ENCODE peak calls at places on chromosomes 3 and 15, in ten cellular contexts. I is SK-N-SH, H is sigmoid colon, G is stomach, B is ovary, O is A549, U is tibial nerve, W is suprapubic skin, J is GM12878, Y is esophagus muscularis mucosa. R is an unnamed sample. For H3K4me1, the result is how much of the 10 kb centered on the place peaks cover.

GRCh38 chr15:89003865-89004725 is 84.2 kb upstream of the ABHD2 start:
- DNase-seq in I (peak), H (no peak), G (no peak), B (no peak), O (peak), U (no peak), W (peak), J (no peak), Y (no peak), R (no peak)

GRCh38 chr3:36864180-36865053 is 80.4 kb downstream of the TRANK1 start:
- DNase-seq in I (no peak), H (no peak), G (no peak), B (no peak), O (no peak), U (no peak), W (no peak), J (no peak), Y (no peak), R (no peak)

GRCh38 chr3:59818033-59818936 is 768.5 kb upstream of the CFAP20DC start:
- DNase-seq in I (no peak), H (peak), G (peak), B (peak), O (peak), U (peak), W (peak), J (no peak), Y (peak), R (peak)

GRCh38 chr15:47443839-47444238 is 273.5 kb upstream of the SEMA6D start:
- DNase-seq in I (no peak), H (no peak), G (no peak), B (no peak), O (no peak), U (no peak), W (no peak), J (no peak), Y (no peak), R (no peak)

GRCh38 chr15:76169792-76170425 is 110.1 kb downstream of the TMEM266 start:
- DNase-seq in I (no peak), H (no peak), G (no peak), B (no peak), O (no peak), U (no peak), W (no peak), J (no peak), Y (no peak), R (no peak)

GRCh38 chr3:53196575-53197407 is 35.8 kb downstream of the PRKCD start:
- DNase-seq in I (peak), H (no peak), G (no peak), B (no peak), O (no peak), U (peak), W (no peak), J (peak), Y (no peak), R (peak)

GRCh38 chr15:41022487-41023090 is 69.3 kb downstream of the CHAC1 start:
- DNase-seq in I (peak), H (no peak), G (peak), B (no peak), O (peak), U (peak), W (no peak), J (peak), Y (no peak), R (peak)

GRCh38 chr3:16536344-16536663 is 22.8 kb upstream of the RFTN1 start:
- DNase-seq in I (no peak), H (no peak), G (no peak), B (no peak), O (no peak), U (no peak), W (no peak), J (no peak), Y (no peak), R (no peak)

GRCh38 chr3:14921034-14921616 is 26.3 kb upstream of the NR2C2 start:
- DNase-seq in I (peak), H (peak), G (peak), B (peak), O (peak), U (peak), W (peak), J (no peak), Y (peak), R (peak)

GRCh38 chr3:193780810-193781472 is 187.9 kb downstream of the OPA1 start:
- DNase-seq in I (peak), H (peak), G (peak), B (peak), O (peak), U (peak), W (peak), J (no peak), Y (no peak), R (peak)

GRCh38 chr3:127159547-127159946 is 33.4 kb upstream of the PRR23E start:
- DNase-seq in I (no peak), H (no peak), G (no peak), B (no peak), O (no peak), U (no peak), W (no peak), J (no peak), Y (no peak), R (no peak)

GRCh38 chr3:197186887-197187588 is 111.4 kb downstream of the DLG1 start:
- DNase-seq in I (peak), H (no peak), G (no peak), B (no peak), O (peak), U (peak), W (no peak), J (peak), Y (no peak), R (no peak)

GRCh38 chr3:11167590-11167989 is 13.3 kb downstream of the HRH1 start:
- DNase-seq in I (no peak), H (peak), G (no peak), B (no peak), O (no peak), U (no peak), W (no peak), J (no peak), Y (no peak), R (no peak)

GRCh38 chr3:175149675-175150074 is 290.5 kb downstream of the NAALADL2 start:
- DNase-seq in I (no peak), H (no peak), G (peak), B (no peak), O (no peak), U (no peak), W (no peak), J (peak), Y (no peak), R (peak)

GRCh38 chr3:130529816-130530215 is 12.8 kb downstream of the COL6A6 start:
- DNase-seq in I (no peak), H (no peak), G (no peak), B (no peak), O (no peak), U (no peak), W (no peak), J (no peak), Y (no peak), R (no peak)

GRCh38 chr3:152219225-152219624 is 49.5 kb upstream of the MBNL1 start:
- DNase-seq in I (no peak), H (no peak), G (no peak), B (no peak), O (no peak), U (no peak), W (no peak), J (no peak), Y (no peak), R (no peak)

GRCh38 chr15:80721476-80721875 is 26.4 kb downstream of the ABHD17C start:
- DNase-seq in I (no peak), H (no peak), G (no peak), B (no peak), O (no peak), U (no peak), W (no peak), J (no peak), Y (no peak), R (no peak)

GRCh38 chr15:33310481-33311311 is at the start of gene RYR3:
- DNase-seq in I (peak), H (peak), G (no peak), B (no peak), O (no peak), U (no peak), W (no peak), J (no peak), Y (peak), R (no peak)

GRCh38 chr15:70121656-70122297 is 24.1 kb upstream of the TLE3 start:
- DNase-seq in I (no peak), H (peak), G (peak), B (peak), O (no peak), U (peak), W (peak), J (no peak), Y (peak), R (peak)

GRCh38 chr3:86865506-86865905 is 125.4 kb downstream of the VGLL3 start:
- DNase-seq in I (no peak), H (no peak), G (no peak), B (no peak), O (no peak), U (no peak), W (no peak), J (no peak), Y (no peak), R (no peak)

GRCh38 chr3:40989141-40990061 is 209.9 kb upstream of the CTNNB1 start:
- DNase-seq in I (no peak), H (no peak), G (no peak), B (no peak), O (no peak), U (no peak), W (no peak), J (no peak), Y (no peak), R (no peak)

GRCh38 chr3:2659896-2660295 is 450.3 kb downstream of the IL5RA start:
- DNase-seq in I (no peak), H (no peak), G (no peak), B (no peak), O (no peak), U (no peak), W (no peak), J (no peak), Y (no peak), R (no peak)

GRCh38 chr15:55824857-55825613 is 82.1 kb upstream of the PRTG start:
- DNase-seq in I (no peak), H (no peak), G (no peak), B (no peak), O (no peak), U (no peak), W (no peak), J (no peak), Y (no peak), R (no peak)
- TF ChIP-seq CTCF in I (no peak), H (no peak), G (no peak), B (no peak), O (no peak), U (no peak), W (no peak), J (no peak), Y (no peak), R (no peak)

DNA sequence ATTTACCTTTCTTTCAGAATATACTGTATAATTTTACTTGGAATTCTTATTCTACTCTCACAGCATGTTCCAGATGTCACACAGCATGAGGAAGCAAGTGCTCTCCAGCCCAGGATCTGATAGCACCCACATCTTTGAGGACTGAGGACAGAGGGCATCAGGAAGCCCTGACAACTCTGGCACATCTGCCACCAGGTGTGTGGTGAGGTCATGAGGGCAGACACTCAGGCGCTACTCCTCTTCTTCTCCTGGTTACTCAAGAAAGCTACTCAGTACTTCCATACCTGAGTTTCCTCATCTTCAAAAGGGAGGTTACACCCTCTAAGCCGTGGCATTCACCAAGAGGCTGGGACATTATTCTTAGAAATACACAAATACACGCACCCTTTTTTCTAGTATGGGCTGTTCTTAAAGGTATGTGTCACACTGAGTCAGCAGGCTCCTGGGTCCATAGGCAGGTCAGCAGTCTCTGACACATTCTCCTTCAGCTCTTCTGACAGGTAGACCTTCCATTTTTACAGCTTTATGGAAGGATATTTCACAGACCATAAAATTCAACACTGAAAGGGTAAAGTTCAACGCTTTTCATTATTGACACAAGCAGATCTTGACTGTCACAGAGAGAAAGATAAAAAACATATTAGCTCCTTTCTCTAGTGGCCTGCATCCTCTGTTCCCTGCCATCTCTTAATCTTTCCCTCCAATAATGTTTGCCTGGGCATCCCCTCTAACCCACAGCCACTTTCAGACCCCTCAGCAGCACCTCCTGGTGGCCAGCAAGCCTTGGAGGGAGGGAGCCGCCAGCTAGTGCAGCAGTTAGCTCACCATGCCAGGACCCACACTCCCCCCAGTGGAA is 103.2 kb upstream of the TJP1 start:
- DNase-seq in I (peak), H (peak), G (peak), B (peak), O (peak), U (peak), W (no peak), J (no peak), Y (no peak), R (peak)
- TF ChIP-seq EP300 in I (no peak), H (no peak), G (no peak), B (no peak), O (peak), U (peak), W (no peak), J (no peak), Y (no peak), R (no peak)

GRCh38 chr15:35306361-35306981 is 221.4 kb upstream of the NANOGP8 start:
- DNase-seq in I (no peak), H (no peak), G (no peak), B (no peak), O (no peak), U (no peak), W (no peak), J (no peak), Y (no peak), R (peak)
- H3K4me1 ChIP-seq in I (under half), H (half or more), G (under half), B (under half), O (under half), U (under half), W (under half), J (under half), Y (under half), R (half or more)

GRCh38 chr3:133168025-133168401 is 129.8 kb downstream of the TMEM108 start:
- DNase-seq in I (no peak), H (no peak), G (no peak), B (no peak), O (no peak), U (no peak), W (no peak), J (no peak), Y (no peak), R (no peak)
- TF ChIP-seq CTCF in I (peak), H (no peak), G (no peak), B (no peak), O (no peak), U (no peak), W (no peak), J (no peak), Y (no peak), R (no peak)

GRCh38 chr3:66450389-66451022 is 50.3 kb downstream of the LRIG1 start:
- DNase-seq in I (no peak), H (peak), G (peak), B (peak), O (no peak), U (peak), W (no peak), J (no peak), Y (no peak), R (peak)

GRCh38 chr3:66454464-66454859 is 46.4 kb downstream of the LRIG1 start:
- DNase-seq in I (no peak), H (no peak), G (no peak), B (no peak), O (no peak), U (no peak), W (no peak), J (no peak), Y (no peak), R (no peak)

GRCh38 chr3:66449411-66449931 is 51.4 kb downstream of the LRIG1 start:
- DNase-seq in I (no peak), H (peak), G (peak), B (no peak), O (no peak), U (no peak), W (no peak), J (no peak), Y (no peak), R (no peak)

GRCh38 chr3:66453525-66454463 is 47.0 kb downstream of the LRIG1 start:
- DNase-seq in I (no peak), H (no peak), G (no peak), B (no peak), O (no peak), U (no peak), W (no peak), J (no peak), Y (no peak), R (no peak)

GRCh38 chr3:66452247-66453040 is 48.4 kb downstream of the LRIG1 start:
- DNase-seq in I (peak), H (no peak), G (no peak), B (no peak), O (no peak), U (peak), W (no peak), J (no peak), Y (no peak), R (no peak)
- TF ChIP-seq EP300 in I (peak), H (no peak), G (no peak), B (no peak), O (no peak), U (peak), W (no peak), J (no peak), Y (no peak), R (no peak)

GRCh38 chr15:66751579-66751978 is 49.5 kb downstream of the SMAD6 start:
- DNase-seq in I (no peak), H (peak), G (peak), B (peak), O (no peak), U (no peak), W (no peak), J (no peak), Y (no peak), R (no peak)
- H3K4me1 ChIP-seq in I (under half), H (under half), G (half or more), B (under half), O (half or more), U (under half), W (under half), J (under half), Y (half or more), R (under half)

GRCh38 chr3:114155370-114155821 is 23.5 kb downstream of the DRD3 start:
- DNase-seq in I (peak), H (no peak), G (no peak), B (no peak), O (peak), U (peak), W (no peak), J (no peak), Y (peak), R (peak)
- TF ChIP-seq CTCF in I (peak), H (no peak), G (peak), B (no peak), O (peak), U (no peak), W (no peak), J (peak), Y (no peak), R (no peak)

DNA sequence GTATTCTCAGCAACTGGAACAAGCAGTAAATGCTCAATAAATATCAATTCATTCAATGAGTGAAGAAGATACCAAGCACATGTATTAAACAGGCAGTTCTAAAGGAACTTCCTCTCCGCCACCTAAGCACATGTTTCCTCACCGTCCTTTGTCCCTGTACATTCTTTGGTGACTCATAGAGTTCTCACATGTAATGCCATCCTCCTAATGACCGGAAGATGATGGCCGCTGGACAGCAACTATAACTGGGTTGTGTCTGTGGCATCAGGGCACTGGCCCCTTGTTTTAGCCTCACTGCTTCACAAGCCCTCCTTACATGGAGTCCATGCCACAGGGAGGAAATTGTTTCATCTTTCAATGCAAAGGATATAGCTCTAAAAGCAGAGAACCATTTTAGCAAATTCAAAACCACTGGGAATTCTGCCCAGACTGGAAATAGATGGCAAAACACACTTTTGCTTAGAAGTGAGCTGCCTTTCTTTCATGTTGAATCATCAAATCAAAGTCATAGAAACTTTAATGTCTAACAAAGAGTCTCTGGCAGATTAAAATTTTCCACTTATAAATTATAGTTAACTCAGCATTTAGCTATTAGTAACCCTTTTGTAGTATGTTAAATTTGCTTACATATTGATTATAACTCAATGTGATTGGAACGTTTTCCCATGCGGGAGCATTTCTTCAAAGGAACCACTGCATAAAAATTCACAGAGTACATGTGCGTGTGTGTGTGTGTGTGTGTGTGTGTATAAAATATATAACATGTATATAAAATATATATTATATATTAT is 74.1 kb downstream of the GAP43 start:
- DNase-seq in I (no peak), H (no peak), G (no peak), B (no peak), O (no peak), U (no peak), W (no peak), J (no peak), Y (no peak), R (no peak)
- TF ChIP-seq EP300 in I (no peak), H (no peak), G (no peak), B (no peak), O (no peak), U (no peak), W (no peak), J (no peak), Y (no peak), R (no peak)

DNA sequence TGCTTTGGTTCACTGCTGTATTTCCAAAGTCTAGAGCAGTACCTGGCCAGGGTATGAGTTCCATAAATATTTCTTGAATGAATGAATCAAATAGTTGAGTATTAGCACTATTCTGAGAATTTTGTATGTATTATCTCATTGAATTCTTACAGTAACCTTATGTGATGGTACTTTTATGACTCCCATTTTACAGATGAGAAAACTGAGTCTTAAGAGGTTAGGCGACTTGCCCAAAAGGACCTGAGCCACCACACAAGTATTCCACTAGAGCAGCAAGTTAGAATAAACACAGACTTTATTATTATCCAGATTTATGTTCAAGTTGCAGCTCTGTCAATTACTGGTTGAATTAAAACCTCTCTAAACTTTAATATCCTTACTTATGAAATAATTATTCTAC is 29.4 kb downstream of the CRTC3 start:
- DNase-seq in I (no peak), H (no peak), G (no peak), B (no peak), O (no peak), U (no peak), W (no peak), J (no peak), Y (no peak), R (no peak)
- H3K4me1 ChIP-seq in I (half or more), H (half or more), G (under half), B (under half), O (under half), U (half or more), W (half or more), J (under half), Y (half or more), R (under half)

GRCh38 chr3:115806501-115806900 is 183.2 kb downstream of the GAP43 start:
- DNase-seq in I (no peak), H (no peak), G (no peak), B (no peak), O (no peak), U (no peak), W (no peak), J (no peak), Y (no peak), R (no peak)
- TF ChIP-seq CTCF in I (no peak), H (no peak), G (no peak), B (no peak), O (no peak), U (no peak), W (no peak), J (no peak), Y (no peak), R (no peak)